ENCODE peak calls at places on chromosomes 16 and 17, in eight cellular contexts. U, X, F, Y, L, Q, O and D are unnamed samples.
A peak's percentile ranks its signal among the peaks of the same experiment; 100 is the strongest.

GRCh38 chr17:67312265-67312664 is 54.1 kb downstream of the PSMD12 start:
- DNase-seq in U (no peak), X (no peak), F (no peak), Y (no peak), L (no peak), Q (no peak), O (no peak), D (no peak)

GRCh38 chr16:67326472-67327309 is at the start of the genes KCTD19 and LRRC36:
- DNase-seq in U (peak; percentile 71), X (peak; percentile 33), F (peak; percentile 40), Y (no peak), L (peak; percentile 74), Q (peak; percentile 39), O (peak; percentile 77), D (peak; percentile 39)

GRCh38 chr17:77836557-77837041 is 121.9 kb upstream of the TNRC6C start:
- DNase-seq in U (no peak), X (peak; percentile 44), F (no peak), Y (peak; percentile 36), L (peak; percentile 27), Q (no peak), O (no peak), D (peak; percentile 6)

GRCh38 chr17:39199986-39200879 is at the start of gene RPL19:
- DNase-seq in U (peak; percentile 92), X (peak; percentile 97), F (peak; percentile 78), Y (peak; percentile 94), L (peak; percentile 97), Q (peak; percentile 90), O (peak; percentile 96), D (peak; percentile 96)

GRCh38 chr17:73394523-73395450 is 83.0 kb upstream of the CDC42EP4 start:
- DNase-seq in U (no peak), X (no peak), F (no peak), Y (no peak), L (no peak), Q (no peak), O (no peak), D (no peak)

GRCh38 chr16:27359615-27360014 is 42.4 kb upstream of the IL21R start:
- DNase-seq in U (no peak), X (no peak), F (no peak), Y (no peak), L (no peak), Q (no peak), O (no peak), D (no peak)

GRCh38 chr17:10292057-10292931 is 80.5 kb downstream of the MYH13 start:
- DNase-seq in U (no peak), X (no peak), F (no peak), Y (peak; percentile 91), L (peak; percentile 80), Q (no peak), O (no peak), D (peak; percentile 38)

GRCh38 chr17:42920922-42921321 is 20.3 kb downstream of the G6PC1 start:
- DNase-seq in U (no peak), X (no peak), F (no peak), Y (no peak), L (no peak), Q (peak; percentile 35), O (no peak), D (no peak)

GRCh38 chr17:21245703-21246102 is 7.5 kb downstream of the NATD1 start:
- DNase-seq in U (no peak), X (no peak), F (no peak), Y (no peak), L (no peak), Q (no peak), O (no peak), D (no peak)

GRCh38 chr17:42667088-42667951 is 8.2 kb downstream of the TUBG2 start:
- DNase-seq in U (no peak), X (peak; percentile 54), F (peak; percentile 55), Y (peak; percentile 78), L (no peak), Q (no peak), O (no peak), D (peak; percentile 84)

GRCh38 chr16:53817117-53817516 is 113.2 kb downstream of the FTO start:
- DNase-seq in U (no peak), X (peak; percentile 98), F (no peak), Y (peak; percentile 96), L (no peak), Q (no peak), O (no peak), D (peak; percentile 91)

GRCh38 chr17:2421315-2422147 is 20.7 kb upstream of the MNT start:
- DNase-seq in U (no peak), X (peak; percentile 58), F (no peak), Y (no peak), L (no peak), Q (peak; percentile 26), O (no peak), D (no peak)

GRCh38 chr17:48928876-48929811 is 15.5 kb downstream of the SNF8 start:
- DNase-seq in U (no peak), X (no peak), F (no peak), Y (no peak), L (no peak), Q (no peak), O (no peak), D (no peak)

GRCh38 chr16:175145-175949 is 1.1 kb upstream of the HBA1 start:
- DNase-seq in U (no peak), X (no peak), F (no peak), Y (no peak), L (no peak), Q (no peak), O (no peak), D (no peak)

GRCh38 chr16:30839523-30840227 is 52.7 kb upstream of the ZNF629 start:
- DNase-seq in U (no peak), X (peak; percentile 9), F (no peak), Y (no peak), L (no peak), Q (no peak), O (no peak), D (no peak)

GRCh38 chr17:74086992-74087391 is 116.5 kb upstream of the RPL38 start:
- DNase-seq in U (no peak), X (no peak), F (no peak), Y (no peak), L (no peak), Q (no peak), O (no peak), D (no peak)

GRCh38 chr16:69721441-69721957 is 4.9 kb downstream of the NQO1 start:
- DNase-seq in U (no peak), X (no peak), F (no peak), Y (no peak), L (no peak), Q (no peak), O (no peak), D (no peak)

GRCh38 chr16:89111263-89111662 is 17.6 kb downstream of the ACSF3 start:
- DNase-seq in U (no peak), X (no peak), F (no peak), Y (no peak), L (no peak), Q (no peak), O (no peak), D (no peak)

GRCh38 chr17:20083460-20083859 is 74.3 kb downstream of the SPECC1 start:
- DNase-seq in U (no peak), X (no peak), F (no peak), Y (peak; percentile 66), L (no peak), Q (no peak), O (no peak), D (no peak)

GRCh38 chr16:47258874-47259461 is 115.2 kb upstream of the NETO2 start:
- DNase-seq in U (peak; percentile 8), X (peak; percentile 58), F (no peak), Y (peak; percentile 10), L (no peak), Q (no peak), O (no peak), D (peak; percentile 31)

GRCh38 chr17:28105501-28105900 is 63.0 kb downstream of the NLK start:
- DNase-seq in U (no peak), X (no peak), F (no peak), Y (no peak), L (no peak), Q (no peak), O (no peak), D (no peak)

GRCh38 chr16:47056704-47057630 is 83.5 kb upstream of the DNAJA2 start:
- DNase-seq in U (no peak), X (no peak), F (no peak), Y (no peak), L (peak; percentile 2), Q (no peak), O (no peak), D (no peak)

GRCh38 chr17:661509-661908 is 53.1 kb downstream of the VPS53 start:
- DNase-seq in U (peak; percentile 45), X (no peak), F (no peak), Y (no peak), L (no peak), Q (no peak), O (no peak), D (no peak)

GRCh38 chr17:74619077-74619673 is 4.4 kb downstream of the CD300E start:
- DNase-seq in U (no peak), X (no peak), F (no peak), Y (peak; percentile 13), L (no peak), Q (no peak), O (no peak), D (no peak)

GRCh38 chr17:37844158-37844976 is 79.8 kb upstream of the TBC1D3K start:
- DNase-seq in U (peak; percentile 63), X (peak; percentile 70), F (peak; percentile 21), Y (peak; percentile 53), L (no peak), Q (no peak), O (no peak), D (peak; percentile 67)

GRCh38 chr16:31427441-31428276 is 501 bp downstream of the COX6A2 start:
- DNase-seq in U (peak; percentile 93), X (peak; percentile 29), F (peak; percentile 48), Y (peak; percentile 23), L (peak; percentile 74), Q (no peak), O (no peak), D (no peak)

GRCh38 chr17:76083536-76083935 is 4.6 kb downstream of the ZACN start:
- DNase-seq in U (peak; percentile 8), X (no peak), F (no peak), Y (no peak), L (no peak), Q (no peak), O (no peak), D (no peak)